ENCODE peak calls at places on chromosomes 13 and 19, in six cellular contexts. S is NCI-H1048; I is mucosa of gallbladder; H is foreskin fibroblast; A is adrenal gland; X is stimulated activated CD4-positive, alpha-beta T cell treated with anti-CD3 and anti-CD28 coated beads, Interleukin-4, amount 100 ng/mL, for 48 hours. W is an unnamed sample.

GRCh38 chr13:99425485-99426341 is 75.6 kb upstream of the TM9SF2 start:
- DNase-seq in S (no peak), A (no peak), I (no peak), X (no peak), H (no peak), W (peak; percentile 88)

GRCh38 chr13:75881109-75881775 is 245.1 kb downstream of the LMO7 start:
- DNase-seq in S (no peak), H (no peak), X (no peak), A (no peak), I (no peak), W (no peak)

GRCh38 chr19:42290523-42291436 is 11.2 kb upstream of the PRR19 start:
- DNase-seq in S (no peak), A (no peak), I (no peak), X (no peak), H (no peak), W (no peak)

GRCh38 chr19:4870025-4870700 is 2.7 kb upstream of the PLIN3 start:
- DNase-seq in H (peak; percentile 97), S (no peak), X (no peak), A (peak; percentile 91), I (no peak), W (no peak)

GRCh38 chr13:93726173-93727019 is 499.8 kb downstream of the GPC6 start:
- DNase-seq in A (no peak), I (no peak), S (no peak), H (no peak), X (no peak), W (no peak)

GRCh38 chr13:111642156-111642767 is 321.8 kb downstream of the TEX29 start:
- DNase-seq in X (no peak), A (no peak), S (no peak), I (no peak), H (no peak), W (no peak)

GRCh38 chr19:8585894-8586750 is 8.9 kb upstream of the MYO1F start:
- DNase-seq in I (no peak), H (no peak), X (peak; percentile 68), A (no peak), S (peak; percentile 34), W (peak; percentile 49)

GRCh38 chr19:43105496-43105895 is 23.0 kb upstream of the PSG2 start:
- DNase-seq in I (no peak), H (no peak), X (no peak), A (no peak), S (no peak), W (no peak)

GRCh38 chr13:109483369-109483768 is 303.0 kb downstream of the IRS2 start:
- DNase-seq in A (no peak), S (no peak), X (no peak), I (no peak), H (no peak), W (no peak)

GRCh38 chr19:43766755-43767043 is 11.9 kb upstream of the SMG9 start:
- DNase-seq in X (no peak), A (no peak), H (no peak), I (no peak), S (no peak), W (no peak)

GRCh38 chr13:37386276-37386675 is 212.3 kb downstream of the POSTN start:
- DNase-seq in I (no peak), A (no peak), S (no peak), X (no peak), H (no peak), W (no peak)

GRCh38 chr19:10419200-10419645 is 1.1 kb upstream of the PDE4A start:
- DNase-seq in S (no peak), H (no peak), A (no peak), I (no peak), X (no peak), W (no peak)

GRCh38 chr13:71867101-71867814 is at the start of gene DACH1:
- DNase-seq in H (peak; percentile 9), I (peak; percentile 89), A (peak; percentile 84), X (no peak), S (peak; percentile 49), W (peak; percentile 51)

GRCh38 chr19:11295665-11296245 is at the start of gene TSPAN16:
- DNase-seq in A (no peak), H (no peak), S (no peak), I (no peak), X (no peak), W (no peak)

GRCh38 chr13:109159650-109160309 is 530.4 kb downstream of the MYO16 start:
- DNase-seq in S (no peak), X (no peak), A (no peak), I (no peak), H (no peak), W (no peak)

GRCh38 chr19:17949956-17950309 is 17.0 kb upstream of the KCNN1 start:
- DNase-seq in H (no peak), S (no peak), X (no peak), A (no peak), I (no peak), W (no peak)

GRCh38 chr13:101755228-101755887 is 302.9 kb downstream of the ITGBL1 start:
- DNase-seq in X (no peak), H (no peak), S (no peak), I (no peak), A (no peak), W (no peak)

GRCh38 chr19:43551399-43552197 is 18.6 kb downstream of the ZNF575 start:
- DNase-seq in S (no peak), X (no peak), H (no peak), A (no peak), I (no peak), W (no peak)

GRCh38 chr13:110712081-110712848 is 1.2 kb upstream of the ING1 start:
- DNase-seq in S (peak; percentile 76), A (peak; percentile 84), I (peak; percentile 81), X (peak; percentile 76), H (peak; percentile 78), W (peak; percentile 90)

GRCh38 chr19:53537126-53537522 is 821 bp upstream of the ZNF331 start:
- DNase-seq in S (no peak), X (no peak), I (no peak), A (no peak), H (no peak), W (no peak)

GRCh38 chr19:5655412-5655811 is 24.9 kb downstream of the MICOS13 start:
- DNase-seq in I (no peak), S (no peak), A (no peak), H (no peak), X (no peak), W (no peak)

GRCh38 chr19:15779756-15780476 is 7.5 kb upstream of the OR10H5 start:
- DNase-seq in A (peak; percentile 36), S (no peak), I (peak; percentile 85), X (no peak), H (no peak), W (no peak)

GRCh38 chr19:4705413-4706131 is 18.1 kb downstream of the DPP9 start:
- DNase-seq in X (no peak), S (no peak), I (no peak), H (no peak), A (no peak), W (no peak)

GRCh38 chr13:101346161-101346560 is 70.1 kb downstream of the NALCN start:
- DNase-seq in X (no peak), H (no peak), S (no peak), I (no peak), A (no peak), W (no peak)

W was measured in MM.1S.